ENCODE peak calls at places on chromosomes 5 and 9, in nine cellular contexts. One of them, this sample, is unnamed.

GRCh38 chr5:116389601-116390000 is 185.0 kb downstream of the SEMA6A start:
- DNase-seq in left colon: no peak
- DNase-seq in mucosa of gallbladder: no peak
- DNase-seq in AG10803: no peak
- DNase-seq in germinal center: no peak
- DNase-seq in lower leg skin: no peak
- DNase-seq in left cardiac atrium: no peak
- DNase-seq in BJ: no peak
- DNase-seq in NCI-H748 treated with DMSO at 0.1 percent for 48 hours: no peak
- DNase-seq in this sample: no peak

GRCh38 chr5:191036-191948 is at the start of gene LRRC14B:
- DNase-seq in left colon: no peak
- DNase-seq in mucosa of gallbladder: peak; percentile 29
- DNase-seq in AG10803: no peak
- DNase-seq in germinal center: peak; percentile 58
- DNase-seq in lower leg skin: no peak
- DNase-seq in left cardiac atrium: peak; percentile 71
- DNase-seq in BJ: no peak
- DNase-seq in NCI-H748 treated with DMSO at 0.1 percent for 48 hours: no peak
- DNase-seq in this sample: no peak

GRCh38 chr5:158145827-158146226 is 286.9 kb upstream of the CLINT1 start:
- DNase-seq in left colon: no peak
- DNase-seq in mucosa of gallbladder: no peak
- DNase-seq in AG10803: no peak
- DNase-seq in germinal center: peak; percentile 5
- DNase-seq in lower leg skin: no peak
- DNase-seq in left cardiac atrium: no peak
- DNase-seq in BJ: no peak
- DNase-seq in NCI-H748 treated with DMSO at 0.1 percent for 48 hours: no peak
- DNase-seq in this sample: no peak

GRCh38 chr5:156394642-156395393 is 67.9 kb downstream of the SGCD start:
- DNase-seq in left colon: no peak
- DNase-seq in mucosa of gallbladder: no peak
- DNase-seq in AG10803: no peak
- DNase-seq in germinal center: no peak
- DNase-seq in lower leg skin: no peak
- DNase-seq in left cardiac atrium: no peak
- DNase-seq in BJ: no peak
- DNase-seq in NCI-H748 treated with DMSO at 0.1 percent for 48 hours: peak; percentile 67
- DNase-seq in this sample: no peak

GRCh38 chr5:37720550-37720952 is 119.3 kb downstream of the GDNF start:
- DNase-seq in left colon: no peak
- DNase-seq in mucosa of gallbladder: no peak
- DNase-seq in AG10803: peak; percentile 68
- DNase-seq in germinal center: no peak
- DNase-seq in lower leg skin: no peak
- DNase-seq in left cardiac atrium: no peak
- DNase-seq in BJ: no peak
- DNase-seq in NCI-H748 treated with DMSO at 0.1 percent for 48 hours: no peak
- DNase-seq in this sample: no peak

GRCh38 chr5:159240301-159240870 is 22.7 kb upstream of the UBLCP1 start:
- DNase-seq in left colon: no peak
- DNase-seq in mucosa of gallbladder: no peak
- DNase-seq in AG10803: peak; percentile 20
- DNase-seq in germinal center: no peak
- DNase-seq in lower leg skin: no peak
- DNase-seq in left cardiac atrium: no peak
- DNase-seq in BJ: peak; percentile 29
- DNase-seq in NCI-H748 treated with DMSO at 0.1 percent for 48 hours: no peak
- DNase-seq in this sample: no peak

GRCh38 chr5:128579111-128579510 is 41.1 kb upstream of the FBN2 start:
- DNase-seq in left colon: no peak
- DNase-seq in mucosa of gallbladder: no peak
- DNase-seq in AG10803: peak; percentile 31
- DNase-seq in germinal center: no peak
- DNase-seq in lower leg skin: no peak
- DNase-seq in left cardiac atrium: no peak
- DNase-seq in BJ: peak; percentile 74
- DNase-seq in NCI-H748 treated with DMSO at 0.1 percent for 48 hours: no peak
- DNase-seq in this sample: no peak

GRCh38 chr9:133855802-133856592 is 117.8 kb upstream of the SARDH start:
- DNase-seq in left colon: peak; percentile 78
- DNase-seq in mucosa of gallbladder: peak; percentile 73
- DNase-seq in AG10803: peak; percentile 38
- DNase-seq in germinal center: no peak
- DNase-seq in lower leg skin: no peak
- DNase-seq in left cardiac atrium: peak; percentile 61
- DNase-seq in BJ: peak; percentile 72
- DNase-seq in NCI-H748 treated with DMSO at 0.1 percent for 48 hours: no peak
- DNase-seq in this sample: peak; percentile 42

GRCh38 chr9:115035872-115036612 is 81.9 kb downstream of the TNC start:
- DNase-seq in left colon: no peak
- DNase-seq in mucosa of gallbladder: no peak
- DNase-seq in AG10803: peak; percentile 94
- DNase-seq in germinal center: peak; percentile 22
- DNase-seq in lower leg skin: no peak
- DNase-seq in left cardiac atrium: no peak
- DNase-seq in BJ: peak; percentile 41
- DNase-seq in NCI-H748 treated with DMSO at 0.1 percent for 48 hours: no peak
- DNase-seq in this sample: no peak

GRCh38 chr5:177553671-177554429 is 513 bp downstream of the FAM193B start:
- DNase-seq in left colon: peak; percentile 70
- DNase-seq in mucosa of gallbladder: peak; percentile 15
- DNase-seq in AG10803: no peak
- DNase-seq in germinal center: peak; percentile 60
- DNase-seq in lower leg skin: peak; percentile 92
- DNase-seq in left cardiac atrium: peak; percentile 56
- DNase-seq in BJ: no peak
- DNase-seq in NCI-H748 treated with DMSO at 0.1 percent for 48 hours: no peak
- DNase-seq in this sample: peak; percentile 49

GRCh38 chr5:168076561-168076991 is 214.9 kb upstream of the WWC1 start:
- DNase-seq in left colon: peak; percentile 27
- DNase-seq in mucosa of gallbladder: peak; percentile 18
- DNase-seq in AG10803: peak; percentile 96
- DNase-seq in germinal center: no peak
- DNase-seq in lower leg skin: peak; percentile 89
- DNase-seq in left cardiac atrium: peak; percentile 37
- DNase-seq in BJ: no peak
- DNase-seq in NCI-H748 treated with DMSO at 0.1 percent for 48 hours: peak; percentile 8
- DNase-seq in this sample: no peak

GRCh38 chr5:126680215-126680817 is 79.6 kb downstream of the PHAX start:
- DNase-seq in left colon: no peak
- DNase-seq in mucosa of gallbladder: no peak
- DNase-seq in AG10803: peak; percentile 83
- DNase-seq in germinal center: no peak
- DNase-seq in lower leg skin: no peak
- DNase-seq in left cardiac atrium: no peak
- DNase-seq in BJ: peak; percentile 68
- DNase-seq in NCI-H748 treated with DMSO at 0.1 percent for 48 hours: no peak
- DNase-seq in this sample: no peak

GRCh38 chr5:169085656-169086055 is 215.3 kb downstream of the SLIT3 start:
- DNase-seq in left colon: no peak
- DNase-seq in mucosa of gallbladder: no peak
- DNase-seq in AG10803: peak; percentile 19
- DNase-seq in germinal center: no peak
- DNase-seq in lower leg skin: peak; percentile 75
- DNase-seq in left cardiac atrium: no peak
- DNase-seq in BJ: no peak
- DNase-seq in NCI-H748 treated with DMSO at 0.1 percent for 48 hours: no peak
- DNase-seq in this sample: no peak

GRCh38 chr9:1939926-1940368 is 75.2 kb upstream of the SMARCA2 start:
- DNase-seq in left colon: peak; percentile 19
- DNase-seq in mucosa of gallbladder: no peak
- DNase-seq in AG10803: peak; percentile 15
- DNase-seq in germinal center: peak; percentile 59
- DNase-seq in lower leg skin: no peak
- DNase-seq in left cardiac atrium: no peak
- DNase-seq in BJ: no peak
- DNase-seq in NCI-H748 treated with DMSO at 0.1 percent for 48 hours: peak; percentile 8
- DNase-seq in this sample: peak; percentile 56

GRCh38 chr5:40409600-40409999 is 270.1 kb upstream of the PTGER4 start:
- DNase-seq in left colon: no peak
- DNase-seq in mucosa of gallbladder: no peak
- DNase-seq in AG10803: no peak
- DNase-seq in germinal center: no peak
- DNase-seq in lower leg skin: no peak
- DNase-seq in left cardiac atrium: no peak
- DNase-seq in BJ: no peak
- DNase-seq in NCI-H748 treated with DMSO at 0.1 percent for 48 hours: no peak
- DNase-seq in this sample: no peak

GRCh38 chr5:59462954-59463353 is 430.6 kb downstream of the PDE4D start:
- DNase-seq in left colon: no peak
- DNase-seq in mucosa of gallbladder: no peak
- DNase-seq in AG10803: no peak
- DNase-seq in germinal center: no peak
- DNase-seq in lower leg skin: no peak
- DNase-seq in left cardiac atrium: no peak
- DNase-seq in BJ: no peak
- DNase-seq in NCI-H748 treated with DMSO at 0.1 percent for 48 hours: no peak
- DNase-seq in this sample: no peak

GRCh38 chr5:111742595-111742994 is 14.4 kb downstream of the NREP start:
- DNase-seq in left colon: peak; percentile 6
- DNase-seq in mucosa of gallbladder: no peak
- DNase-seq in AG10803: peak; percentile 97
- DNase-seq in germinal center: no peak
- DNase-seq in lower leg skin: no peak
- DNase-seq in left cardiac atrium: no peak
- DNase-seq in BJ: peak; percentile 78
- DNase-seq in NCI-H748 treated with DMSO at 0.1 percent for 48 hours: no peak
- DNase-seq in this sample: peak; percentile 42

GRCh38 chr5:14552017-14552416 is 29.6 kb upstream of the OTULINL start:
- DNase-seq in left colon: no peak
- DNase-seq in mucosa of gallbladder: no peak
- DNase-seq in AG10803: no peak
- DNase-seq in germinal center: no peak
- DNase-seq in lower leg skin: no peak
- DNase-seq in left cardiac atrium: no peak
- DNase-seq in BJ: no peak
- DNase-seq in NCI-H748 treated with DMSO at 0.1 percent for 48 hours: no peak
- DNase-seq in this sample: no peak

GRCh38 chr9:91302831-91303230 is 58.9 kb downstream of the AUH start:
- DNase-seq in left colon: no peak
- DNase-seq in mucosa of gallbladder: no peak
- DNase-seq in AG10803: peak; percentile 81
- DNase-seq in germinal center: no peak
- DNase-seq in lower leg skin: no peak
- DNase-seq in left cardiac atrium: no peak
- DNase-seq in BJ: peak; percentile 83
- DNase-seq in NCI-H748 treated with DMSO at 0.1 percent for 48 hours: no peak
- DNase-seq in this sample: no peak

GRCh38 chr5:81435023-81435422 is 41.1 kb upstream of the ACOT12 start:
- DNase-seq in left colon: no peak
- DNase-seq in mucosa of gallbladder: no peak
- DNase-seq in AG10803: no peak
- DNase-seq in germinal center: no peak
- DNase-seq in lower leg skin: no peak
- DNase-seq in left cardiac atrium: no peak
- DNase-seq in BJ: no peak
- DNase-seq in NCI-H748 treated with DMSO at 0.1 percent for 48 hours: no peak
- DNase-seq in this sample: no peak

GRCh38 chr5:141654298-141654697 is 3.1 kb upstream of the FCHSD1 start:
- DNase-seq in left colon: no peak
- DNase-seq in mucosa of gallbladder: no peak
- DNase-seq in AG10803: peak; percentile 89
- DNase-seq in germinal center: no peak
- DNase-seq in lower leg skin: no peak
- DNase-seq in left cardiac atrium: no peak
- DNase-seq in BJ: peak; percentile 85
- DNase-seq in NCI-H748 treated with DMSO at 0.1 percent for 48 hours: no peak
- DNase-seq in this sample: no peak

GRCh38 chr9:124296800-124297552 is 39.2 kb downstream of the NEK6 start:
- DNase-seq in left colon: no peak
- DNase-seq in mucosa of gallbladder: no peak
- DNase-seq in AG10803: no peak
- DNase-seq in germinal center: no peak
- DNase-seq in lower leg skin: no peak
- DNase-seq in left cardiac atrium: no peak
- DNase-seq in BJ: no peak
- DNase-seq in NCI-H748 treated with DMSO at 0.1 percent for 48 hours: no peak
- DNase-seq in this sample: no peak

GRCh38 chr5:96117863-96118651 is 156.4 kb upstream of the ELL2 start:
- DNase-seq in left colon: no peak
- DNase-seq in mucosa of gallbladder: no peak
- DNase-seq in AG10803: peak; percentile 74
- DNase-seq in germinal center: no peak
- DNase-seq in lower leg skin: no peak
- DNase-seq in left cardiac atrium: no peak
- DNase-seq in BJ: no peak
- DNase-seq in NCI-H748 treated with DMSO at 0.1 percent for 48 hours: no peak
- DNase-seq in this sample: no peak

GRCh38 chr5:141373673-141374317 is at the start of gene PCDHGA6:
- DNase-seq in left colon: no peak
- DNase-seq in mucosa of gallbladder: no peak
- DNase-seq in AG10803: peak; percentile 38
- DNase-seq in germinal center: no peak
- DNase-seq in lower leg skin: no peak
- DNase-seq in left cardiac atrium: no peak
- DNase-seq in BJ: no peak
- DNase-seq in NCI-H748 treated with DMSO at 0.1 percent for 48 hours: no peak
- DNase-seq in this sample: no peak

GRCh38 chr9:95031711-95032461 is 285.6 kb downstream of the FANCC start:
- DNase-seq in left colon: no peak
- DNase-seq in mucosa of gallbladder: no peak
- DNase-seq in AG10803: no peak
- DNase-seq in germinal center: no peak
- DNase-seq in lower leg skin: no peak
- DNase-seq in left cardiac atrium: no peak
- DNase-seq in BJ: no peak
- DNase-seq in NCI-H748 treated with DMSO at 0.1 percent for 48 hours: peak; percentile 50
- DNase-seq in this sample: peak; percentile 96

GRCh38 chr5:144183254-144183889 is 12.7 kb downstream of the KCTD16 start:
- DNase-seq in left colon: no peak
- DNase-seq in mucosa of gallbladder: no peak
- DNase-seq in AG10803: peak; percentile 55
- DNase-seq in germinal center: no peak
- DNase-seq in lower leg skin: no peak
- DNase-seq in left cardiac atrium: no peak
- DNase-seq in BJ: no peak
- DNase-seq in NCI-H748 treated with DMSO at 0.1 percent for 48 hours: no peak
- DNase-seq in this sample: no peak

This sample was measured in body of pancreas.